ENCODE peak calls at places on chromosomes 12 and 14, in ten cellular contexts. Y is left lung; O is Karpas-422; F is left ventricle myocardium inferior; G is GM23248; A is neural progenitor cell; K is CD4-positive, alpha-beta memory T cell; W is stomach; I is endothelial cell of umbilical vein; L is tibial artery. U is an unnamed sample.

GRCh38 chr12:66740257-66740656 is 61.4 kb upstream of the GRIP1 start:
- DNase-seq in I (no peak), Y (no peak), F (no peak), L (no peak), O (no peak), K (no peak), G (no peak), W (no peak), A (no peak), U (no peak)

GRCh38 chr12:122006186-122006926 is 15.3 kb upstream of the BCL7A start:
- DNase-seq in K (no peak), A (no peak), O (peak; percentile 86), I (no peak), Y (no peak), W (no peak), L (no peak), G (no peak), F (no peak), U (no peak)

GRCh38 chr14:102431751-102432150 is 69.0 kb downstream of the TECPR2 start:
- DNase-seq in Y (no peak), L (no peak), W (no peak), I (no peak), G (no peak), K (no peak), F (no peak), A (no peak), O (no peak), U (no peak)

GRCh38 chr14:26175659-26176058 is 422.2 kb downstream of the NOVA1 start:
- DNase-seq in L (no peak), Y (peak; percentile 47), I (no peak), K (no peak), G (no peak), A (peak; percentile 10), W (no peak), F (no peak), O (no peak), U (no peak)

GRCh38 chr14:76129851-76130576 is 21.7 kb upstream of the GPATCH2L start:
- DNase-seq in W (no peak), O (no peak), L (no peak), A (peak; percentile 53), Y (no peak), G (no peak), F (no peak), K (no peak), I (no peak), U (no peak)

GRCh38 chr12:11228268-11228879 is 41.1 kb downstream of the PRB3 start:
- DNase-seq in Y (no peak), L (no peak), I (peak; percentile 73), W (peak; percentile 35), G (peak; percentile 65), K (peak; percentile 37), F (no peak), O (peak; percentile 75), A (peak; percentile 77), U (peak; percentile 55)

GRCh38 chr12:77772606-77773298 is 57.9 kb upstream of the NAV3 start:
- DNase-seq in A (no peak), K (no peak), O (no peak), I (no peak), W (no peak), F (no peak), Y (no peak), L (no peak), G (no peak), U (no peak)

GRCh38 chr14:75249251-75249957 is 29.2 kb upstream of the FOS start:
- DNase-seq in I (no peak), W (peak; percentile 59), A (peak; percentile 21), Y (no peak), L (peak; percentile 50), O (peak; percentile 85), G (no peak), K (peak; percentile 96), F (no peak), U (peak; percentile 59)

GRCh38 chr14:102933618-102934231 is 11.3 kb downstream of the AMN start:
- DNase-seq in K (no peak), L (no peak), I (no peak), Y (peak; percentile 64), A (no peak), G (no peak), O (no peak), W (no peak), F (no peak), U (peak; percentile 37)

GRCh38 chr12:45886685-45887084 is 103.7 kb downstream of the SCAF11 start:
- DNase-seq in A (no peak), O (no peak), L (no peak), W (no peak), F (no peak), I (no peak), K (no peak), Y (no peak), G (no peak), U (no peak)

GRCh38 chr14:51454351-51454750 is 197.4 kb upstream of the FRMD6 start:
- DNase-seq in I (no peak), Y (no peak), G (peak; percentile 32), W (no peak), A (no peak), O (no peak), F (no peak), L (no peak), K (no peak), U (no peak)

GRCh38 chr14:89920041-89920440 is 34.5 kb downstream of the EFCAB11 start:
- DNase-seq in F (no peak), L (no peak), A (no peak), W (no peak), K (no peak), Y (no peak), I (no peak), G (no peak), O (no peak), U (no peak)

GRCh38 chr12:50639721-50640120 is 124.2 kb upstream of the ATF1 start:
- DNase-seq in Y (no peak), I (no peak), K (no peak), F (no peak), O (peak; percentile 65), A (no peak), W (no peak), G (no peak), L (no peak), U (no peak)

GRCh38 chr12:50640321-50640939 is 123.5 kb upstream of the ATF1 start:
- DNase-seq in K (no peak), A (no peak), W (no peak), O (peak; percentile 53), F (no peak), L (no peak), G (no peak), Y (no peak), I (no peak), U (no peak)

GRCh38 chr12:50637870-50638481 is 125.9 kb upstream of the ATF1 start:
- DNase-seq in K (no peak), O (peak; percentile 79), W (no peak), Y (no peak), F (no peak), I (peak; percentile 74), G (peak; percentile 77), A (peak; percentile 66), L (no peak), U (no peak)

GRCh38 chr12:50636505-50636904 is 127.4 kb upstream of the ATF1 start:
- DNase-seq in G (no peak), W (no peak), K (no peak), L (no peak), O (no peak), A (no peak), Y (no peak), I (no peak), F (no peak), U (no peak)

GRCh38 chr12:50638482-50638880 is 125.4 kb upstream of the ATF1 start:
- DNase-seq in L (no peak), K (no peak), O (no peak), A (no peak), Y (no peak), I (no peak), F (no peak), G (no peak), W (no peak), U (no peak)
- H3K4me1 ChIP-seq in L (no peaks in the 10 kb centered on the region), K (peaks cover 8% of the 10 kb centered on the region), O (peaks cover 74% of the 10 kb centered on the region), A (peaks cover 10% of the 10 kb centered on the region), Y (peaks cover 20% of the 10 kb centered on the region), I (peaks cover 12% of the 10 kb centered on the region), F (peaks cover 49% of the 10 kb centered on the region), G (peaks cover 26% of the 10 kb centered on the region), W (peaks cover 43% of the 10 kb centered on the region), U (peaks cover 9% of the 10 kb centered on the region)

DNA sequence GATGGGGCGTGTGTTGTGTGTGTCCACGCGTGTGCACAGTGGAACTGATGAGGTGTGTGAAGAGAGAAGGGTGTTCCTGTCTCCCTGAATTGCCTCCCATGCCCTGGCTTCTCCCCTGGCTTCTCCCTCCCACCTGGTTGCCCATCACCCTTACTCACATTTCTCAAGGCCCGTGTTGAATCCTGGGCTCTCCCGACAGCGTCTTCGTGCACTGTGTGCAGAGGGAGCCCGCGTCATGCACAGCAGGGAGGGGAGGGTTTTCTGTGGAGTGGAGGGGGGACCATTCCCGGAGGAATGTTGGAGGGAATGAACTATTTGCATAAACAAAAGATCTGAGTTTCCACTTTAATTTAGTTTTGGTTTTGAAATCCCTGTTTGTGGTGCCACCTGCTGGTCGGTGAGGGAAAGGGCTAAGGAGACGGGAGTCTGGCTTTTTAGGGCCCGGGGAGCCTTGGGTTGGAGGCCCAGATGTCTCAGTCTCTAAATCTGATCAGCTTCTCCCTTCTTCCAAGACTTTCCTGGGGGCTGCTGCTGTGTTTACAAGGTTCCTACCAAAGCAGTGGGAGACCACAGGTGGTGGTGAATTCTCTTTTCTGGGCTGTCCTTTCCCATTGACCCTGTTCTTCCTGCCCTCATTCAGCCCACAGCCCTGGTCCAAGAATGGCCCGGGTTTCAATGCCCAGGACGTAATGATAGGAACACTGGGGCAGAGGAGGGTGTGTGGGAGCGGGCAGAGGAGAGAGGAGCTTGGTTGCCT is at the start of gene C1R:
- DNase-seq in W (peak; percentile 77), Y (peak; percentile 88), O (peak; percentile 86), I (peak; percentile 67), L (peak; percentile 92), A (peak; percentile 69), G (peak; percentile 72), K (peak; percentile 71), F (peak; percentile 71), U (peak; percentile 76)
- H3K4me3 ChIP-seq in W (peak within 1 kb of the TSS; percentile 50), Y (peak within 1 kb of the TSS; percentile 50), O (no peak within 1 kb of the TSS), I (peak within 1 kb of the TSS; percentile 51), L (peak within 1 kb of the TSS; percentile 57), A (no peak within 1 kb of the TSS), G (peak within 1 kb of the TSS; percentile 75), K (peak within 1 kb of the TSS; percentile 56), F (peak within 1 kb of the TSS; percentile 66), U (no peak within 1 kb of the TSS)

GRCh38 chr12:75784591-75784990 is 247.0 kb downstream of the PHLDA1 start:
- DNase-seq in I (peak; percentile 44), L (peak; percentile 68), K (peak; percentile 39), O (no peak), A (no peak), W (peak; percentile 96), G (peak; percentile 5), Y (no peak), F (peak; percentile 30), U (no peak)
- H3K4me1 ChIP-seq in I (peaks cover 19% of the 10 kb centered on the region), L (no peaks in the 10 kb centered on the region), K (no peaks in the 10 kb centered on the region), O (peaks cover 11% of the 10 kb centered on the region), A (peaks cover 9% of the 10 kb centered on the region), W (peaks cover 18% of the 10 kb centered on the region), G (peaks cover 13% of the 10 kb centered on the region), Y (no peaks in the 10 kb centered on the region), F (peaks cover 34% of the 10 kb centered on the region), U (no peaks in the 10 kb centered on the region)

DNA sequence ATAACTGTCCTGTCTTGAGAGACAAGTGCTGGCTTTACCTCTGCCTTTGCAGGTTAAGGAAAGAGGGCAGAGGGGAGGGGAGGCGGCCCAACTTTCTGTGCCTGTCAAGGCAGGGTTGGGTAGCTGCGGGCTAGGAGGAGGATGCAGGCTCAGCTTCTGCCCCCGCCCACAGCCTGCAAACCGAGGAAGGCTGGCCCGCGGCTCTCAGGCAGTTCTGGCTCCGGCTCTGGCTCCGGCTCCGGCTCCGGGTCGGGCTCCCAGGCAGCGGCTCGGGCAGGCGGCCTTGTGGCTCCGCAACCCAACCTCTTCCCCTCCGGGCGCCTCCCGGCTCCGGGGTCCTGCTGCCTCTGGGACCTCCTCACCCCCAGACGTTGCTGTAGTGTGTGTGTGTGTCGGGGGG is 92.9 kb downstream of the TMEM30B start:
- DNase-seq in F (peak; percentile 44), Y (peak; percentile 79), I (peak; percentile 21), A (peak; percentile 21), G (peak; percentile 73), L (peak; percentile 81), O (no peak), W (no peak), K (no peak), U (no peak)
- H3K4me3 ChIP-seq in F (peak overlapping the region; percentile 58), Y (no peak overlapping the region), I (peak overlapping the region; percentile 9), A (no peak overlapping the region), G (peak overlapping the region; percentile 79), L (peak overlapping the region; percentile 56), O (no peak overlapping the region), W (peak overlapping the region; percentile 44), K (no peak overlapping the region), U (no peak overlapping the region)